ENCODE peak calls at places on chromosomes 3 and 15, in six cellular contexts. O, T, I, E, Z and M are unnamed samples.

GRCh38 chr15:58221591-58222241 is 83.5 kb downstream of the AQP9 start:
- DNase-seq in O (peak), T (peak), I (no peak), E (no peak), Z (no peak), M (peak)

GRCh38 chr3:177852001-177852400 is 654.7 kb upstream of the TBL1XR1 start:
- DNase-seq in O (no peak), T (no peak), I (no peak), E (no peak), Z (no peak), M (no peak)

GRCh38 chr3:21839592-21839991 is 88.6 kb upstream of the ZNF385D start:
- DNase-seq in O (peak), T (no peak), I (no peak), E (no peak), Z (no peak), M (no peak)

GRCh38 chr3:136250862-136251460 is 821 bp downstream of the PCCB start:
- DNase-seq in O (peak), T (peak), I (peak), E (no peak), Z (peak), M (peak)

GRCh38 chr3:142354076-142354475 is 93.8 kb downstream of the XRN1 start:
- DNase-seq in O (no peak), T (no peak), I (no peak), E (no peak), Z (no peak), M (no peak)

GRCh38 chr15:101017041-101017754 is 98.0 kb downstream of the LRRK1 start:
- DNase-seq in O (no peak), T (no peak), I (peak), E (peak), Z (no peak), M (peak)

GRCh38 chr3:82224661-82225060 is 463.2 kb upstream of the GBE1 start:
- DNase-seq in O (no peak), T (no peak), I (no peak), E (no peak), Z (no peak), M (no peak)

GRCh38 chr3:171890398-171890797 is 47.2 kb downstream of the TMEM212 start:
- DNase-seq in O (no peak), T (no peak), I (no peak), E (no peak), Z (no peak), M (no peak)

GRCh38 chr3:188720215-188720614 is 451.6 kb upstream of the TPRG1 start:
- DNase-seq in O (no peak), T (no peak), I (no peak), E (no peak), Z (no peak), M (no peak)

GRCh38 chr15:92683511-92683834 is 27.9 kb upstream of the FAM174B start:
- DNase-seq in O (no peak), T (peak), I (peak), E (peak), Z (no peak), M (peak)

GRCh38 chr3:115814778-115815380 is 191.6 kb downstream of the GAP43 start:
- DNase-seq in O (peak), T (peak), I (peak), E (no peak), Z (peak), M (peak)

GRCh38 chr3:49182682-49183081 is 11.3 kb downstream of the KLHDC8B start:
- DNase-seq in O (no peak), T (no peak), I (no peak), E (no peak), Z (no peak), M (no peak)

GRCh38 chr15:29939404-29939803 is 117.1 kb upstream of the TJP1 start:
- DNase-seq in O (no peak), T (no peak), I (no peak), E (no peak), Z (no peak), M (no peak)

GRCh38 chr3:46574263-46574662 is 8.2 kb upstream of the LRRC2 start:
- DNase-seq in O (no peak), T (no peak), I (no peak), E (no peak), Z (no peak), M (no peak)

GRCh38 chr15:32886441-32886840 is 168.6 kb downstream of the GREM1 start:
- DNase-seq in O (no peak), T (no peak), I (no peak), E (no peak), Z (no peak), M (no peak)

GRCh38 chr3:147409143-147410121 is at the start of gene ZIC1:
- DNase-seq in O (no peak), T (no peak), I (no peak), E (peak), Z (no peak), M (no peak)

GRCh38 chr3:120274739-120275167 is 10.3 kb downstream of the GPR156 start:
- DNase-seq in O (no peak), T (peak), I (peak), E (no peak), Z (no peak), M (no peak)

GRCh38 chr3:129015388-129016105 is 14.4 kb downstream of the EFCC1 start:
- DNase-seq in O (peak), T (no peak), I (no peak), E (no peak), Z (no peak), M (peak)

GRCh38 chr3:188940213-188940914 is 231.4 kb upstream of the TPRG1 start:
- DNase-seq in O (no peak), T (no peak), I (no peak), E (no peak), Z (no peak), M (no peak)

GRCh38 chr3:128546646-128547045 is 53.6 kb upstream of the GATA2 start:
- DNase-seq in O (no peak), T (no peak), I (no peak), E (no peak), Z (no peak), M (no peak)

GRCh38 chr3:23600178-23600577 is 205.6 kb upstream of the UBE2E1 start:
- DNase-seq in O (no peak), T (no peak), I (no peak), E (no peak), Z (no peak), M (no peak)

GRCh38 chr3:94787734-94788133 is 724.9 kb downstream of the NSUN3 start:
- DNase-seq in O (no peak), T (no peak), I (no peak), E (no peak), Z (no peak), M (no peak)

GRCh38 chr15:77944002-77944867 is 133.3 kb downstream of the TBC1D2B start:
- DNase-seq in O (peak), T (peak), I (peak), E (no peak), Z (peak), M (peak)

GRCh38 chr3:23748398-23749110 is 57.2 kb upstream of the UBE2E1 start:
- DNase-seq in O (no peak), T (no peak), I (no peak), E (no peak), Z (no peak), M (no peak)

GRCh38 chr3:187518207-187518606 is 150.0 kb downstream of the RTP4 start:
- DNase-seq in O (no peak), T (no peak), I (no peak), E (no peak), Z (no peak), M (no peak)

GRCh38 chr3:42192334-42193200 is 73.4 kb downstream of the CCK start:
- DNase-seq in O (no peak), T (no peak), I (no peak), E (no peak), Z (no peak), M (no peak)

GRCh38 chr3:193134895-193135294 is 106.1 kb upstream of the PLAAT1 start:
- DNase-seq in O (no peak), T (no peak), I (no peak), E (no peak), Z (no peak), M (no peak)

GRCh38 chr3:159938712-159939111 is 49.9 kb upstream of the IL12A start:
- DNase-seq in O (no peak), T (no peak), I (no peak), E (no peak), Z (no peak), M (no peak)

GRCh38 chr3:111351334-111351733 is 190.7 kb upstream of the CD96 start:
- DNase-seq in O (no peak), T (no peak), I (no peak), E (no peak), Z (no peak), M (no peak)

GRCh38 chr15:72487070-72487797 is 13.1 kb downstream of the ARIH1 start:
- DNase-seq in O (no peak), T (no peak), I (no peak), E (no peak), Z (no peak), M (no peak)

GRCh38 chr3:191492601-191493000 is 31.6 kb downstream of the PYDC2 start:
- DNase-seq in O (no peak), T (no peak), I (no peak), E (no peak), Z (no peak), M (no peak)

GRCh38 chr3:189685854-189686253 is 54.7 kb downstream of the TP63 start:
- DNase-seq in O (no peak), T (no peak), I (no peak), E (no peak), Z (no peak), M (no peak)

GRCh38 chr3:141367038-141367730 is 1.1 kb upstream of the ZBTB38 start:
- DNase-seq in O (no peak), T (no peak), I (peak), E (no peak), Z (peak), M (no peak)

GRCh38 chr3:179867961-179868360 is 168.8 kb downstream of the PEX5L start:
- DNase-seq in O (no peak), T (no peak), I (no peak), E (no peak), Z (no peak), M (no peak)

GRCh38 chr3:112857526-112857925 is 10.9 kb upstream of the CD200R1L start:
- DNase-seq in O (no peak), T (no peak), I (no peak), E (no peak), Z (no peak), M (no peak)

GRCh38 chr3:175346573-175347356 is 487.6 kb downstream of the NAALADL2 start:
- DNase-seq in O (no peak), T (peak), I (peak), E (no peak), Z (peak), M (peak)

GRCh38 chr3:196501316-196502064 is 2.1 kb downstream of the RNF168 start:
- DNase-seq in O (no peak), T (no peak), I (no peak), E (no peak), Z (no peak), M (peak)

DNA sequence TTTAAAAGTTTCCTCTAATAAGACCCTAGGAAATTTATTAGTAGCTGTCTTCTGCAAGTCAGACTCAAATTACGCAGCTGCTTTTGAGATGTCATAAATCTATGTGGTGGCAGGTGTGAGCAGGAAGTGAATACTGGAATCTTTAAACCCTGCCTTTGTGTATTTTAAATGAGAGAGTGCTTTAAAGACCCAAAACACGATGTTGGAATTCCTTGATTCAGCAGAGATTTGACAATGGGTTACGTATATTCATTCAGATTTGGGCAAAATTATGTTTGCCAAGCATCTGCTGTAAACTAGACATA is 160.1 kb downstream of the RBMS3 start:
- DNase-seq in O (no peak), T (no peak), I (no peak), E (no peak), Z (no peak), M (no peak)
- H3K27ac ChIP-seq in O (no peak), T (no peak), I (no peak), E (peak), Z (no peak), M (no peak)

GRCh38 chr3:125054436-125055164 is 1.2 kb downstream of the HEG1 start:
- DNase-seq in O (no peak), T (no peak), I (no peak), E (no peak), Z (no peak), M (no peak)

GRCh38 chr3:125057186-125057850 is 1.5 kb upstream of the HEG1 start:
- DNase-seq in O (no peak), T (no peak), I (peak), E (no peak), Z (no peak), M (no peak)

GRCh38 chr3:125055165-125055912 is 458 bp downstream of the HEG1 start:
- DNase-seq in O (peak), T (no peak), I (no peak), E (no peak), Z (no peak), M (no peak)

GRCh38 chr3:125058529-125058928 is 2.7 kb upstream of the HEG1 start:
- DNase-seq in O (no peak), T (no peak), I (no peak), E (no peak), Z (no peak), M (no peak)

DNA sequence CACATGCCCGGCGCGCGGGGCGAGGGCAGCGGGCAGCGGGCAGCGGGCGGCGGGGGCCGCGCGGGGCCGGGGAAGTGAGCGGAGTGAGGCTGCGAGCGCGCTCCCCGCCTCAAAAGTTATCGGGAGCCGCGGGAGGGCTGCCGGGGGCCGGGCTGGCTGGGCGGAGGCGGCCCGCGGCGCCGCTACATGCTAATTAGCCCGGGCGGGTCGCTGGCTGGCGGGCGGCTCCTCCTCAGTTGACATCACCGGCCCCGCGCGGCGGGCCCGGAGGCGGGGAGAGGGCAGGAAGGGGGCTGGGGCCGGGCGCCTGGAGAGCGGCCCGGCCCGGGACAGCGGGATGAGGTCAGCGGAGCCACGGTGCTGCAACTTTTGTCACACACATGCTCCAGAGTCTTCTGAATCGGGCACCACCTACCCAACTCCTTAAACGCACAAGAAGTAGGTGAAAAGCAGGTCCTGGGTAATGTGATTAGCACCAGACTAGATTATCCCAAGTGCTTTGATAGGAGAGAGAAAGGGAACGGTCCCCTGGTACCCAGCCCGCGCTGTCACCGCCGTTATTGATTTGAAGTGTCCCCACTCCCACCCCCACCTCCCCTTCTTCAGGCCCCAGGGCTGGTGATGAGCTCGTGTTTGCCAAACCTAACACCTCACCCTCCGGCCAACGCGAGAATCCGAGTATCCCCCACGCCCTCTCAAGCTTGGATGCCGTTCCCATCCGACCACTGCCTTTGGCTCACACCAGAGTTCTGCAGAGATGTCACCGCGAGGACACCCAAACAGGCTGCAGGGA is at the start of gene HEG1:
- DNase-seq in O (peak), T (peak), I (peak), E (peak), Z (peak), M (peak)
- TF ChIP-seq POLR2AphosphoS5 in O (no peak), T (peak), I (peak), E (no peak), Z (no peak), M (peak)

GRCh38 chr15:34436956-34437442 is 609 bp downstream of the GOLGA8A start:
- DNase-seq in O (peak), T (peak), I (no peak), E (no peak), Z (no peak), M (peak)
- TF ChIP-seq CTCF in O (no peak), T (no peak), I (no peak), E (no peak), Z (no peak), M (no peak)

GRCh38 chr15:83053151-83053550 is 13.9 kb downstream of the BTBD1 start:
- DNase-seq in O (no peak), T (no peak), I (no peak), E (no peak), Z (no peak), M (no peak)
- H3K27ac ChIP-seq in O (no peak), T (no peak), I (no peak), E (no peak), Z (no peak), M (peak)

GRCh38 chr15:64152507-64153387 is 1.2 kb downstream of the SNX22 start:
- DNase-seq in O (no peak), T (no peak), I (no peak), E (no peak), Z (no peak), M (peak)

GRCh38 chr15:64153480-64154367 is 2.2 kb downstream of the SNX22 start:
- DNase-seq in O (peak), T (peak), I (peak), E (no peak), Z (peak), M (peak)

GRCh38 chr15:64150236-64150578 is 1.3 kb upstream of the SNX22 start:
- DNase-seq in O (no peak), T (no peak), I (peak), E (no peak), Z (no peak), M (no peak)

GRCh38 chr15:64149424-64150235 is 1.9 kb upstream of the SNX22 start:
- DNase-seq in O (no peak), T (no peak), I (no peak), E (no peak), Z (no peak), M (no peak)

DNA sequence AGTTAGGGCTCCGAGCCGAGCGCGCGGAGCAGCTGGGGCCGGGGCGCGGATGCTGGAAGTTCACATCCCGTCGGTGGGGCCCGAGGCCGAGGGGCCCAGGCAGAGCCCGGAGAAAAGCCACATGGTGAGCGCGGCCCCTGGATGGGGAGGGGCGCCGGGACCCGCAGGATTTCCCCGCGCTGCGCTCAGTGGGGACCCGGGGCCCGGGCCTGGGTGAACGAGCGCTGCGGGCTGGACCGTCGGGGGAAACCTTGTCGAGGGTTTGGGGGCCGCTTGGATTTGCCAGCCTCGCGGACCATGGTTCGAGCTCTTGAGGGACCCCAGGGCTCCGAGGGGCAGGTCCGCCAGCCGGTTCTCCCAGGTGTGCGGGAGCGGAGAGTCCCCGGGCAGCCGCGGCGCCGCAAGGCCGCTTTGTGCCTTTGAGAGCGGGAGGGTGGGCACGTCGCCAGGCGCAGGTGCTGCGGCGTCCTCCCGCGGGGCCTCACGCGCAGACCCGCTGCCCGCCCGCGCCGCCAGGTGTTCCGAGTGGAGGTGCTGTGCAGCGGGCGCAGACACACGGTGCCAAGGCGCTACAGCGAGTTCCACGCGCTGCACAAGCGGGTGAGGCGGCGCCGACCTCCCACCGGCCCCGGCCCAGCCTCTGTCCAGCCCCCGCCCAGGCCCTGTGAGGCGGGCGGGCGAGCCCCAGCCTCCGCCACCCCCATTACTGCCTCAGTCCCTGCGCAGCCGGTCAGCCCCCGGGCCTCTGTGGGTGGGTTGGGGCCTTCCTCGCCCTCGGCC is at the start of gene SNX22:
- DNase-seq in O (no peak), T (peak), I (no peak), E (no peak), Z (no peak), M (peak)
- TF ChIP-seq POLR2AphosphoS5 in O (no peak), T (no peak), I (no peak), E (no peak), Z (no peak), M (no peak)